ENCODE peak calls at places on chromosomes 16 and 17, in seven cellular contexts. U, K, S, J, D, L and X are unnamed samples.

GRCh38 chr17:8632087-8632486 is 1.6 kb upstream of the MYH10 start:
- DNase-seq in U (peak; percentile 19), K (no peak), S (no peak), J (no peak), D (no peak), L (no peak), X (no peak)

GRCh38 chr17:59257101-59257500 is 36.8 kb downstream of the GDPD1 start:
- DNase-seq in U (no peak), K (no peak), S (no peak), J (no peak), D (no peak), L (no peak), X (no peak)

GRCh38 chr16:87060026-87060986 is 256.9 kb downstream of the C16orf95 start:
- DNase-seq in U (no peak), K (peak; percentile 64), S (peak; percentile 85), J (no peak), D (no peak), L (no peak), X (no peak)

GRCh38 chr17:82840431-82840831 is 609 bp upstream of the ZNF750 start:
- DNase-seq in U (no peak), K (no peak), S (no peak), J (no peak), D (no peak), L (peak; percentile 60), X (no peak)

GRCh38 chr16:78437352-78437968 is 338.0 kb downstream of the WWOX start:
- DNase-seq in U (peak; percentile 35), K (peak; percentile 16), S (no peak), J (peak; percentile 19), D (peak; percentile 43), L (no peak), X (peak; percentile 39)

GRCh38 chr16:76386784-76387183 is 109.6 kb downstream of the CNTNAP4 start:
- DNase-seq in U (no peak), K (no peak), S (no peak), J (no peak), D (no peak), L (no peak), X (no peak)

GRCh38 chr16:83899978-83900377 is 1.1 kb downstream of the MLYCD start:
- DNase-seq in U (peak; percentile 54), K (no peak), S (no peak), J (no peak), D (no peak), L (no peak), X (no peak)

GRCh38 chr17:59786536-59787319 is 79.3 kb downstream of the VMP1 start:
- DNase-seq in U (peak; percentile 65), K (peak; percentile 100), S (peak; percentile 88), J (peak; percentile 95), D (peak; percentile 30), L (peak; percentile 77), X (peak; percentile 99)

GRCh38 chr17:78409191-78409621 is 30.8 kb downstream of the PGS1 start:
- DNase-seq in U (peak; percentile 83), K (no peak), S (no peak), J (no peak), D (no peak), L (no peak), X (no peak)

GRCh38 chr17:2710075-2710803 is 1.3 kb downstream of the CLUH start:
- DNase-seq in U (no peak), K (no peak), S (no peak), J (no peak), D (no peak), L (peak; percentile 65), X (no peak)

GRCh38 chr16:50653633-50654524 is 27.2 kb downstream of the SNX20 start:
- DNase-seq in U (peak; percentile 95), K (no peak), S (no peak), J (no peak), D (no peak), L (no peak), X (no peak)

GRCh38 chr16:25140459-25140858 is 28.9 kb downstream of the LCMT1 start:
- DNase-seq in U (no peak), K (no peak), S (no peak), J (no peak), D (no peak), L (no peak), X (no peak)

GRCh38 chr17:6862822-6863221 is 31.3 kb upstream of the TEKT1 start:
- DNase-seq in U (no peak), K (no peak), S (no peak), J (no peak), D (no peak), L (no peak), X (no peak)

GRCh38 chr17:65055708-65056638 is 567 bp downstream of the GNA13 start:
- DNase-seq in U (peak; percentile 67), K (peak; percentile 67), S (peak; percentile 80), J (peak; percentile 47), D (peak; percentile 80), L (peak; percentile 88), X (peak; percentile 64)

GRCh38 chr17:28053044-28053670 is 10.7 kb downstream of the NLK start:
- DNase-seq in U (no peak), K (no peak), S (no peak), J (no peak), D (no peak), L (no peak), X (no peak)

GRCh38 chr16:1823821-1824220 is 2.8 kb downstream of the HAGH start:
- DNase-seq in U (peak; percentile 46), K (peak; percentile 20), S (no peak), J (no peak), D (peak; percentile 83), L (no peak), X (no peak)

GRCh38 chr16:492211-492875 is 35.2 kb upstream of the CAPN15 start:
- DNase-seq in U (no peak), K (no peak), S (no peak), J (no peak), D (peak; percentile 81), L (no peak), X (no peak)

GRCh38 chr17:71899317-71899716 is 221.5 kb upstream of the SOX9 start:
- DNase-seq in U (no peak), K (no peak), S (no peak), J (no peak), D (no peak), L (no peak), X (no peak)

GRCh38 chr16:83031524-83031923 is 404.8 kb downstream of the CDH13 start:
- DNase-seq in U (no peak), K (no peak), S (no peak), J (no peak), D (no peak), L (no peak), X (no peak)

GRCh38 chr16:19815418-19815817 is 69.2 kb downstream of the GPRC5B start:
- DNase-seq in U (no peak), K (no peak), S (no peak), J (no peak), D (no peak), L (no peak), X (no peak)

GRCh38 chr17:64262422-64263260 is at the start of gene TEX2:
- DNase-seq in U (peak; percentile 82), K (peak; percentile 58), S (peak; percentile 79), J (peak; percentile 79), D (peak; percentile 50), L (peak; percentile 78), X (peak; percentile 73)

GRCh38 chr16:84196101-84196500 is 5.1 kb downstream of the ADAD2 start:
- DNase-seq in U (no peak), K (no peak), S (no peak), J (no peak), D (no peak), L (no peak), X (no peak)

GRCh38 chr16:28207425-28207824 is 4.3 kb downstream of the XPO6 start:
- DNase-seq in U (no peak), K (no peak), S (no peak), J (no peak), D (no peak), L (no peak), X (no peak)

GRCh38 chr17:80382956-80383355 is 32.0 kb upstream of the ENDOV start:
- DNase-seq in U (no peak), K (no peak), S (no peak), J (no peak), D (no peak), L (peak; percentile 46), X (no peak)

GRCh38 chr17:80385046-80385445 is 29.9 kb upstream of the ENDOV start:
- DNase-seq in U (no peak), K (no peak), S (no peak), J (no peak), D (no peak), L (peak; percentile 39), X (no peak)

GRCh38 chr17:80382446-80382845 is 32.5 kb upstream of the ENDOV start:
- DNase-seq in U (no peak), K (no peak), S (no peak), J (no peak), D (no peak), L (no peak), X (no peak)

GRCh38 chr17:80386341-80386740 is 28.6 kb upstream of the ENDOV start:
- DNase-seq in U (no peak), K (no peak), S (no peak), J (no peak), D (no peak), L (peak; percentile 50), X (no peak)

GRCh38 chr17:80384078-80384960 is 30.6 kb upstream of the ENDOV start:
- DNase-seq in U (no peak), K (no peak), S (no peak), J (no peak), D (no peak), L (peak; percentile 55), X (no peak)
- H3K36me3 ChIP-seq in U (peaks cover 9% of the 10 kb centered on the region), K (peaks cover 96% of the 10 kb centered on the region), S (peaks cover 88% of the 10 kb centered on the region), J (peaks cover 98% of the 10 kb centered on the region), D (no peaks in the 10 kb centered on the region), L (peaks cover 100% of the 10 kb centered on the region), X (peaks cover 98% of the 10 kb centered on the region)

GRCh38 chr17:77302682-77303081 is 161.9 kb downstream of the SEC14L1 start:
- DNase-seq in U (no peak), K (no peak), S (no peak), J (no peak), D (no peak), L (no peak), X (no peak)
- H3K4me3 ChIP-seq in U (no peak overlapping the region), K (no peak overlapping the region), S (no peak overlapping the region), J (no peak overlapping the region), D (no peak overlapping the region), L (no peak overlapping the region), X (no peak overlapping the region)

DNA sequence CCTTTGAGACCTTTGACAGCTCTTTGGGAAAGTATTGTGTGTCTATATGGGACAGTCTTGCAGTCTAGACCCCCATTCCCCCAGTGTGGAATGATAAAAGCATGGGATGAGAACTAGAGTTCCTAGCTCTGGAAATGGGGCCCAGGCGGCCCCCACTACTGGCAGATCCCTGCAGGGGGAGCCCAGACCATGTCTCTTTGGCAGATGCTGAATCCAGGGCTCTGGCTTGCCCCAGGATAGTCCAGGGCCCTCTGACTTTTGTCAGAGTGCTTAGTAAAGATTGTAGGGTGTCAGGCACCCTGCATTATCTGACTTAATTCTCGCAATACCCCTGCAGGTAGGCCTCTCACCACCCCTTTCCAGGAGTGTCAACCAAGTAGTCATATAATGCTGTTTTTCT is 8.3 kb downstream of the ALKBH5 start:
- DNase-seq in U (no peak), K (no peak), S (no peak), J (no peak), D (no peak), L (no peak), X (no peak)
- H3K4me1 ChIP-seq in U (peaks cover 58% of the 10 kb centered on the region), K (peaks cover 11% of the 10 kb centered on the region), S (peaks cover 21% of the 10 kb centered on the region), J (peaks cover 68% of the 10 kb centered on the region), D (peaks cover 38% of the 10 kb centered on the region), L (no peaks in the 10 kb centered on the region), X (peaks cover 56% of the 10 kb centered on the region)

DNA sequence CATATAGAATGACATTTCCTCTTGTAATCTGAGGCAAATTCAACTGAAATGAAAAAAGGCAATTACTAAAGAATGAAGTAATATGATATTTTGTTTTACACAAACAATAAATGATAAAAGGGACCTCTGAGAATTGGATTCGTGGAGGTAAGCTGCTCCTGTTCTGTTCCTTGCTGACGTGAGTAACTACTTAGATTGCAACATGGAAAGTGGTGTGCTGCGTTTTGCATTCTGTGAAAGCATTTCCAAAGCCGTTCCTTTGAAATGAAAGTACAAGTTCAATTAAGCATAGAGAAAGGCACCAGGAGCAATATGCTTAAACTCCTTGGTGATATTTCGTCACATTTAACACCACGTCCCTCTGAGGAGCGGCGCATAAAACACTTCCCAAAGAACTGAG is 381.7 kb downstream of the UTP18 start:
- DNase-seq in U (no peak), K (no peak), S (no peak), J (no peak), D (no peak), L (no peak), X (no peak)
- H3K36me3 ChIP-seq in U (no peaks in the 10 kb centered on the region), K (no peaks in the 10 kb centered on the region), S (no peaks in the 10 kb centered on the region), J (no peaks in the 10 kb centered on the region), D (no peaks in the 10 kb centered on the region), L (no peaks in the 10 kb centered on the region), X (no peaks in the 10 kb centered on the region)